ENCODE peak calls at places on chromosomes 1 and 21, in five cellular contexts. One of them, this sample, is unnamed.
A peak's percentile ranks its signal among the peaks of the same experiment; 100 is the strongest.

GRCh38 chr1:35466120-35466519 is 91.1 kb downstream of the KIAA0319L start:
- DNase-seq in right atrium auricular region: no peak
- DNase-seq in IMR-90: no peak
- DNase-seq in spleen: no peak
- DNase-seq in cardiac fibroblast: no peak
- DNase-seq in this sample: no peak

GRCh38 chr1:160127865-160128523 is 12.4 kb downstream of the ATP1A2 start:
- DNase-seq in right atrium auricular region: no peak
- DNase-seq in cardiac fibroblast: peak; percentile 47
- DNase-seq in IMR-90: peak; percentile 60
- DNase-seq in spleen: peak; percentile 7
- DNase-seq in this sample: peak; percentile 43

GRCh38 chr1:175363046-175363445 is 170.5 kb upstream of the KIAA0040 start:
- DNase-seq in IMR-90: no peak
- DNase-seq in right atrium auricular region: no peak
- DNase-seq in cardiac fibroblast: no peak
- DNase-seq in spleen: no peak
- DNase-seq in this sample: no peak

GRCh38 chr1:164773146-164773545 is 214.2 kb downstream of the PBX1 start:
- DNase-seq in right atrium auricular region: no peak
- DNase-seq in IMR-90: no peak
- DNase-seq in spleen: no peak
- DNase-seq in cardiac fibroblast: no peak
- DNase-seq in this sample: no peak

GRCh38 chr1:161763522-161764098 is 2.5 kb upstream of the ATF6 start:
- DNase-seq in spleen: no peak
- DNase-seq in cardiac fibroblast: no peak
- DNase-seq in IMR-90: no peak
- DNase-seq in right atrium auricular region: no peak
- DNase-seq in this sample: peak; percentile 41

GRCh38 chr1:227899141-227899819 is 48.5 kb downstream of the WNT9A start:
- DNase-seq in spleen: peak; percentile 72
- DNase-seq in right atrium auricular region: no peak
- DNase-seq in IMR-90: no peak
- DNase-seq in cardiac fibroblast: no peak
- DNase-seq in this sample: no peak

GRCh38 chr1:47711211-47711847 is 273.5 kb downstream of the FOXD2 start:
- DNase-seq in IMR-90: no peak
- DNase-seq in cardiac fibroblast: no peak
- DNase-seq in spleen: no peak
- DNase-seq in right atrium auricular region: no peak
- DNase-seq in this sample: no peak

GRCh38 chr1:15714438-15715136 is 21.5 kb upstream of the SLC25A34 start:
- DNase-seq in right atrium auricular region: no peak
- DNase-seq in IMR-90: peak; percentile 75
- DNase-seq in spleen: no peak
- DNase-seq in cardiac fibroblast: peak; percentile 89
- DNase-seq in this sample: no peak

GRCh38 chr1:36156329-36157114 is 562 bp downstream of the MAP7D1 start:
- DNase-seq in IMR-90: peak; percentile 47
- DNase-seq in right atrium auricular region: peak; percentile 66
- DNase-seq in spleen: peak; percentile 93
- DNase-seq in cardiac fibroblast: peak; percentile 73
- DNase-seq in this sample: peak; percentile 83

GRCh38 chr1:119653839-119654170 is 5.7 kb upstream of the ZNF697 start:
- DNase-seq in cardiac fibroblast: peak; percentile 75
- DNase-seq in spleen: no peak
- DNase-seq in right atrium auricular region: no peak
- DNase-seq in IMR-90: peak; percentile 18
- DNase-seq in this sample: no peak

GRCh38 chr1:206524739-206525364 is 17.5 kb downstream of the RASSF5 start:
- DNase-seq in right atrium auricular region: no peak
- DNase-seq in cardiac fibroblast: no peak
- DNase-seq in IMR-90: no peak
- DNase-seq in spleen: peak; percentile 19
- DNase-seq in this sample: no peak

GRCh38 chr1:84715620-84716019 is 25.4 kb upstream of the SSX2IP start:
- DNase-seq in spleen: no peak
- DNase-seq in IMR-90: no peak
- DNase-seq in cardiac fibroblast: no peak
- DNase-seq in right atrium auricular region: no peak
- DNase-seq in this sample: no peak

GRCh38 chr1:86747304-86747703 is 42.9 kb downstream of the SH3GLB1 start:
- DNase-seq in spleen: no peak
- DNase-seq in IMR-90: no peak
- DNase-seq in right atrium auricular region: no peak
- DNase-seq in cardiac fibroblast: peak; percentile 18
- DNase-seq in this sample: no peak

GRCh38 chr1:65449214-65449823 is 28.9 kb downstream of the LEPR start:
- DNase-seq in IMR-90: no peak
- DNase-seq in cardiac fibroblast: no peak
- DNase-seq in right atrium auricular region: no peak
- DNase-seq in spleen: no peak
- DNase-seq in this sample: no peak

GRCh38 chr1:184973308-184974085 is 811 bp downstream of the NIBAN1 start:
- DNase-seq in right atrium auricular region: peak; percentile 76
- DNase-seq in IMR-90: peak; percentile 82
- DNase-seq in spleen: peak; percentile 87
- DNase-seq in cardiac fibroblast: peak; percentile 62
- DNase-seq in this sample: peak; percentile 88

GRCh38 chr21:31545036-31545435 is 114.5 kb upstream of the SOD1 start:
- DNase-seq in cardiac fibroblast: no peak
- DNase-seq in spleen: no peak
- DNase-seq in right atrium auricular region: no peak
- DNase-seq in IMR-90: no peak
- DNase-seq in this sample: no peak

GRCh38 chr1:183932412-183932811 is 105.1 kb downstream of the COLGALT2 start:
- DNase-seq in IMR-90: peak; percentile 90
- DNase-seq in right atrium auricular region: peak; percentile 87
- DNase-seq in spleen: no peak
- DNase-seq in cardiac fibroblast: peak; percentile 92
- DNase-seq in this sample: no peak

GRCh38 chr1:110190282-110190929 is 19.7 kb upstream of the KCNC4 start:
- DNase-seq in cardiac fibroblast: peak; percentile 26
- DNase-seq in spleen: no peak
- DNase-seq in right atrium auricular region: no peak
- DNase-seq in IMR-90: no peak
- DNase-seq in this sample: no peak

GRCh38 chr1:165847486-165847885 is 20.1 kb downstream of the UCK2 start:
- DNase-seq in IMR-90: no peak
- DNase-seq in spleen: no peak
- DNase-seq in cardiac fibroblast: no peak
- DNase-seq in right atrium auricular region: no peak
- DNase-seq in this sample: no peak

GRCh38 chr21:42525676-42526378 is 12.2 kb downstream of the SLC37A1 start:
- DNase-seq in spleen: no peak
- DNase-seq in IMR-90: no peak
- DNase-seq in cardiac fibroblast: no peak
- DNase-seq in right atrium auricular region: no peak
- DNase-seq in this sample: no peak

GRCh38 chr1:109113787-109114568 is at the start of gene ELAPOR1:
- DNase-seq in spleen: peak; percentile 94
- DNase-seq in cardiac fibroblast: peak; percentile 31
- DNase-seq in IMR-90: peak; percentile 19
- DNase-seq in right atrium auricular region: no peak
- DNase-seq in this sample: no peak

GRCh38 chr1:41627491-41628280 is 143.2 kb upstream of the EDN2 start:
- DNase-seq in IMR-90: no peak
- DNase-seq in spleen: no peak
- DNase-seq in right atrium auricular region: no peak
- DNase-seq in cardiac fibroblast: no peak
- DNase-seq in this sample: no peak

GRCh38 chr1:6001992-6002576 is 9.9 kb upstream of the NPHP4 start:
- DNase-seq in right atrium auricular region: no peak
- DNase-seq in cardiac fibroblast: no peak
- DNase-seq in spleen: peak; percentile 72
- DNase-seq in IMR-90: no peak
- DNase-seq in this sample: no peak

GRCh38 chr1:84780000-84780716 is 89.9 kb upstream of the SSX2IP start:
- DNase-seq in spleen: no peak
- DNase-seq in right atrium auricular region: no peak
- DNase-seq in IMR-90: peak; percentile 5
- DNase-seq in cardiac fibroblast: peak; percentile 58
- DNase-seq in this sample: peak; percentile 96

GRCh38 chr1:160777486-160778089 is 18.4 kb upstream of the LY9 start:
- DNase-seq in spleen: no peak
- DNase-seq in IMR-90: no peak
- DNase-seq in right atrium auricular region: no peak
- DNase-seq in cardiac fibroblast: peak; percentile 35
- DNase-seq in this sample: peak; percentile 42

GRCh38 chr1:160748182-160748876 is 9.3 kb downstream of the SLAMF7 start:
- DNase-seq in IMR-90: no peak
- DNase-seq in right atrium auricular region: no peak
- DNase-seq in spleen: no peak
- DNase-seq in cardiac fibroblast: peak; percentile 34
- DNase-seq in this sample: peak; percentile 30

GRCh38 chr1:28450561-28450960 is 55.3 kb upstream of the RCC1 start:
- DNase-seq in spleen: no peak
- DNase-seq in right atrium auricular region: no peak
- DNase-seq in cardiac fibroblast: no peak
- DNase-seq in IMR-90: no peak
- DNase-seq in this sample: no peak

GRCh38 chr1:9198538-9199361 is 35.8 kb upstream of the H6PD start:
- DNase-seq in right atrium auricular region: no peak
- DNase-seq in spleen: no peak
- DNase-seq in cardiac fibroblast: peak; percentile 49
- DNase-seq in IMR-90: peak; percentile 51
- DNase-seq in this sample: peak; percentile 23

GRCh38 chr1:17046043-17046657 is 7.7 kb downstream of the SDHB start:
- DNase-seq in right atrium auricular region: no peak
- DNase-seq in IMR-90: peak; percentile 72
- DNase-seq in spleen: no peak
- DNase-seq in cardiac fibroblast: peak; percentile 82
- DNase-seq in this sample: peak; percentile 64

GRCh38 chr1:171841931-171842723 is 829 bp downstream of the DNM3 start:
- DNase-seq in right atrium auricular region: no peak
- DNase-seq in spleen: no peak
- DNase-seq in cardiac fibroblast: peak; percentile 3
- DNase-seq in IMR-90: no peak
- DNase-seq in this sample: no peak

GRCh38 chr1:90716552-90717355 is at the start of gene BARHL2:
- DNase-seq in right atrium auricular region: no peak
- DNase-seq in IMR-90: no peak
- DNase-seq in spleen: no peak
- DNase-seq in cardiac fibroblast: no peak
- DNase-seq in this sample: no peak

GRCh38 chr1:239703067-239703466 is 316.7 kb downstream of the CHRM3 start:
- DNase-seq in spleen: no peak
- DNase-seq in IMR-90: no peak
- DNase-seq in cardiac fibroblast: no peak
- DNase-seq in right atrium auricular region: no peak
- DNase-seq in this sample: no peak

GRCh38 chr1:46166521-46167462 is 8.1 kb upstream of the TSPAN1 start:
- DNase-seq in cardiac fibroblast: peak; percentile 28
- DNase-seq in IMR-90: no peak
- DNase-seq in spleen: peak; percentile 88
- DNase-seq in right atrium auricular region: peak; percentile 80
- DNase-seq in this sample: peak; percentile 33
- H3K4me3 ChIP-seq in cardiac fibroblast: peak overlapping the region; percentile 43
- H3K4me3 ChIP-seq in IMR-90: peak overlapping the region; percentile 38
- H3K4me3 ChIP-seq in spleen: peak overlapping the region; percentile 52
- H3K4me3 ChIP-seq in right atrium auricular region: peak overlapping the region; percentile 48
- H3K4me3 ChIP-seq in this sample: peak overlapping the region; percentile 40

DNA sequence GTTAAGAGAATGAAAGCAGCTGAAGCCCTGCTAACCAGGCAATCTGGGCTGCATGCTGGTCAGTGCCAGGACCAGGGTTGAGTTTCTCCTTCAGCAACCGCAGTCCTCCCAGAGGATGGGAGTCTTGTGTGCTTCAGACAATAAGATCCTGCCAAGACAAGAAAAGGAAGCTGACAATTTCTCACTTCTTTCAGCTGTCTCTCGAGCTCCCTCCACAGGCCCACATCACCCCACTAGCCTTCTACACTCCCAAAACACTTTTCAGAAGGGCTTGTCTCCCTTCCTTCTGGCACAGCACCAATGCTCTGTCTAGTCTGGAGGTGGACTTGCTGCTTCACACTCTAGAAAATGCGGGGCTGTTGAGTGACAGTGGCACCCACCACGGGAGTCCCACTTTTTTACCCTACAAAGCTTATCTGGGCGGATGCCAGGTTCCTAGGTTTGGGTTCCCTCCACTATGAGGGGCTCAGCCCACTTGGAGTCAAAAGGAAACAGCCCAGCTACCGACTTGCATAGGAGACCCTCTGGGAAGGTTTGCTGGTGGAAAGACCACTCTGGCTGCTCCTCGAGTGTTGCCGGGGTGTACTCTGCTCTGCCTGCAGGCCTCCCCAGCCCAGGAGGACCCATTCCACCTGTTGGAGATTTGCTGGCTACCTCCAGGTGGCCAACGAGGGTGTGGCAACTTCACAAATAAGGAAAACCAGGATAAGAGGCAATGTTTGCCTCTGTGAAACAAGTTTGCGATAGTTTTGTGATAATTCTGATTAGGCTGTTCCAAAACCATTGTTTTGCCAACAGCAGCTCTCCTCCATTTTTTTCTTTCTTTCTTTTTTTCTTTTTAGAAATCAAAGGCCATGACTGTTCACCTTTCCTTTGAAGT is 68.9 kb downstream of the TENT5C start:
- DNase-seq in cardiac fibroblast: peak; percentile 76
- DNase-seq in IMR-90: peak; percentile 28
- DNase-seq in spleen: no peak
- DNase-seq in right atrium auricular region: no peak
- DNase-seq in this sample: peak; percentile 73
- TF ChIP-seq CTCF in cardiac fibroblast: peak; percentile 48
- TF ChIP-seq CTCF in IMR-90: peak; percentile 36
- TF ChIP-seq CTCF in spleen: peak; percentile 63
- TF ChIP-seq CTCF in right atrium auricular region: peak; percentile 34
- TF ChIP-seq CTCF in this sample: peak; percentile 65

GRCh38 chr1:68173283-68174172 is 58.8 kb downstream of the WLS start:
- DNase-seq in cardiac fibroblast: peak; percentile 59
- DNase-seq in spleen: no peak
- DNase-seq in IMR-90: peak; percentile 75
- DNase-seq in right atrium auricular region: no peak
- DNase-seq in this sample: no peak

GRCh38 chr1:68178821-68179490 is 53.4 kb downstream of the WLS start:
- DNase-seq in spleen: no peak
- DNase-seq in IMR-90: peak; percentile 68
- DNase-seq in cardiac fibroblast: no peak
- DNase-seq in right atrium auricular region: no peak
- DNase-seq in this sample: no peak

GRCh38 chr1:68168545-68169065 is 63.7 kb downstream of the WLS start:
- DNase-seq in spleen: no peak
- DNase-seq in right atrium auricular region: no peak
- DNase-seq in IMR-90: no peak
- DNase-seq in cardiac fibroblast: peak; percentile 49
- DNase-seq in this sample: no peak

GRCh38 chr1:68175621-68176398 is 56.5 kb downstream of the WLS start:
- DNase-seq in IMR-90: peak; percentile 32
- DNase-seq in cardiac fibroblast: peak; percentile 52
- DNase-seq in spleen: no peak
- DNase-seq in right atrium auricular region: no peak
- DNase-seq in this sample: no peak

GRCh38 chr1:68174173-68175113 is 57.9 kb downstream of the WLS start:
- DNase-seq in spleen: no peak
- DNase-seq in IMR-90: peak; percentile 98
- DNase-seq in right atrium auricular region: peak; percentile 76
- DNase-seq in cardiac fibroblast: peak; percentile 94
- DNase-seq in this sample: no peak
- H3K4me3 ChIP-seq in spleen: no peak overlapping the region
- H3K4me3 ChIP-seq in IMR-90: no peak overlapping the region
- H3K4me3 ChIP-seq in right atrium auricular region: no peak overlapping the region
- H3K4me3 ChIP-seq in cardiac fibroblast: peak overlapping the region; percentile 32
- H3K4me3 ChIP-seq in this sample: no peak overlapping the region

GRCh38 chr1:23368562-23369334 is 888 bp downstream of the ZNF436 start:
- DNase-seq in right atrium auricular region: peak; percentile 93
- DNase-seq in spleen: peak; percentile 97
- DNase-seq in cardiac fibroblast: peak; percentile 94
- DNase-seq in IMR-90: peak; percentile 90
- DNase-seq in this sample: peak; percentile 95
- TF ChIP-seq CTCF in right atrium auricular region: peak; percentile 24
- TF ChIP-seq CTCF in spleen: no peak
- TF ChIP-seq CTCF in cardiac fibroblast: no peak
- TF ChIP-seq CTCF in IMR-90: peak; percentile 34
- TF ChIP-seq CTCF in this sample: peak; percentile 22